ENCODE peak calls at places on chromosomes 16 and 17, in four cellular contexts. One of them, this sample, is unnamed.

GRCh38 chr17:44362056-44362355 is 1.6 kb downstream of the FAM171A2 start:
- DNase-seq in NCI-H460: no peak
- DNase-seq in cardiac fibroblast: no peak
- DNase-seq in H54: no peak
- DNase-seq in this sample: no peak

GRCh38 chr17:21258593-21258992 is 5.4 kb upstream of the NATD1 start:
- DNase-seq in cardiac fibroblast: no peak
- DNase-seq in H54: no peak
- DNase-seq in NCI-H460: no peak
- DNase-seq in this sample: no peak

GRCh38 chr17:48427598-48427997 is 2.4 kb downstream of the SKAP1 start:
- DNase-seq in H54: no peak
- DNase-seq in cardiac fibroblast: no peak
- DNase-seq in NCI-H460: no peak
- DNase-seq in this sample: no peak

GRCh38 chr17:48611681-48612455 is 1.1 kb upstream of the HOXB7 start:
- DNase-seq in H54: no peak
- DNase-seq in cardiac fibroblast: no peak
- DNase-seq in NCI-H460: no peak
- DNase-seq in this sample: no peak

GRCh38 chr16:28326881-28327610 is 34.7 kb downstream of the SBK1 start:
- DNase-seq in cardiac fibroblast: peak
- DNase-seq in NCI-H460: peak
- DNase-seq in H54: peak
- DNase-seq in this sample: peak

GRCh38 chr17:48368352-48368751 is 61.7 kb downstream of the SKAP1 start:
- DNase-seq in NCI-H460: no peak
- DNase-seq in cardiac fibroblast: no peak
- DNase-seq in H54: no peak
- DNase-seq in this sample: no peak

GRCh38 chr17:181213-182163 is at the start of gene DOC2B:
- DNase-seq in NCI-H460: peak
- DNase-seq in H54: no peak
- DNase-seq in cardiac fibroblast: peak
- DNase-seq in this sample: no peak

GRCh38 chr16:57306676-57307341 is 22.3 kb upstream of the PLLP start:
- DNase-seq in NCI-H460: no peak
- DNase-seq in cardiac fibroblast: no peak
- DNase-seq in H54: no peak
- DNase-seq in this sample: no peak

GRCh38 chr16:75229172-75230031 is 10.6 kb downstream of the CTRB1 start:
- DNase-seq in H54: no peak
- DNase-seq in NCI-H460: no peak
- DNase-seq in cardiac fibroblast: no peak
- DNase-seq in this sample: no peak

GRCh38 chr16:57485916-57486857 is at the start of gene DOK4:
- DNase-seq in cardiac fibroblast: peak
- DNase-seq in NCI-H460: peak
- DNase-seq in H54: peak
- DNase-seq in this sample: no peak

GRCh38 chr16:89230210-89230609 is 12.7 kb downstream of the ZNF778 start:
- DNase-seq in cardiac fibroblast: no peak
- DNase-seq in H54: no peak
- DNase-seq in NCI-H460: no peak
- DNase-seq in this sample: no peak

GRCh38 chr16:12079411-12079965 is 103.0 kb downstream of the SNX29 start:
- DNase-seq in cardiac fibroblast: no peak
- DNase-seq in H54: no peak
- DNase-seq in NCI-H460: no peak
- DNase-seq in this sample: no peak

GRCh38 chr17:12395733-12396354 is 269.8 kb upstream of the MYOCD start:
- DNase-seq in NCI-H460: peak
- DNase-seq in H54: peak
- DNase-seq in cardiac fibroblast: peak
- DNase-seq in this sample: no peak

GRCh38 chr16:78925071-78925714 is 675.3 kb downstream of the MAF start:
- DNase-seq in NCI-H460: no peak
- DNase-seq in cardiac fibroblast: no peak
- DNase-seq in H54: no peak
- DNase-seq in this sample: peak

GRCh38 chr17:9700754-9701476 is 55.6 kb downstream of the USP43 start:
- DNase-seq in H54: no peak
- DNase-seq in cardiac fibroblast: no peak
- DNase-seq in NCI-H460: no peak
- DNase-seq in this sample: no peak

GRCh38 chr17:9465216-9465921 is 110.3 kb downstream of the STX8 start:
- DNase-seq in NCI-H460: no peak
- DNase-seq in cardiac fibroblast: peak
- DNase-seq in H54: no peak
- DNase-seq in this sample: no peak

GRCh38 chr17:74453665-74454196 is 12.7 kb upstream of the CD300A start:
- DNase-seq in NCI-H460: peak
- DNase-seq in cardiac fibroblast: no peak
- DNase-seq in H54: peak
- DNase-seq in this sample: no peak

GRCh38 chr17:20080513-20080912 is 71.4 kb downstream of the SPECC1 start:
- DNase-seq in H54: no peak
- DNase-seq in NCI-H460: no peak
- DNase-seq in cardiac fibroblast: no peak
- DNase-seq in this sample: no peak

GRCh38 chr16:82792704-82793103 is 165.9 kb downstream of the CDH13 start:
- DNase-seq in NCI-H460: no peak
- DNase-seq in cardiac fibroblast: no peak
- DNase-seq in H54: no peak
- DNase-seq in this sample: no peak

GRCh38 chr17:77555741-77556291 is 402.7 kb upstream of the TNRC6C start:
- DNase-seq in H54: no peak
- DNase-seq in NCI-H460: no peak
- DNase-seq in cardiac fibroblast: peak
- DNase-seq in this sample: no peak

GRCh38 chr16:68737730-68738590 is 868 bp downstream of the CDH1 start:
- DNase-seq in H54: no peak
- DNase-seq in NCI-H460: no peak
- DNase-seq in cardiac fibroblast: no peak
- DNase-seq in this sample: no peak

GRCh38 chr16:84174396-84174795 is 12.5 kb downstream of the TAF1C start:
- DNase-seq in NCI-H460: no peak
- DNase-seq in H54: no peak
- DNase-seq in cardiac fibroblast: no peak
- DNase-seq in this sample: no peak

GRCh38 chr17:82751171-82751570 is 694 bp upstream of the TBCD start:
- DNase-seq in H54: no peak
- DNase-seq in cardiac fibroblast: no peak
- DNase-seq in NCI-H460: no peak
- DNase-seq in this sample: peak

GRCh38 chr16:81261049-81261648 is 22.7 kb downstream of the BCO1 start:
- DNase-seq in cardiac fibroblast: no peak
- DNase-seq in NCI-H460: peak
- DNase-seq in H54: no peak
- DNase-seq in this sample: no peak

GRCh38 chr17:40014375-40014980 is 762 bp upstream of the CSF3 start:
- DNase-seq in NCI-H460: no peak
- DNase-seq in H54: no peak
- DNase-seq in cardiac fibroblast: peak
- DNase-seq in this sample: no peak

GRCh38 chr17:76735586-76736348 is 1.4 kb downstream of the SRSF2 start:
- DNase-seq in cardiac fibroblast: no peak
- DNase-seq in NCI-H460: no peak
- DNase-seq in H54: no peak
- DNase-seq in this sample: no peak